ENCODE peak calls at places on chromosomes 6 and 20, in nine cellular contexts. E, B, D, P, Q, I, J, R and Y are unnamed samples.

GRCh38 chr20:51487525-51488279 is 54.8 kb downstream of the NFATC2 start:
- DNase-seq in E (no peak), P (no peak), B (peak), I (no peak), R (peak), D (peak), Q (no peak), J (peak), Y (no peak)

GRCh38 chr6:149906405-149906804 is 8.5 kb upstream of the RAET1E start:
- DNase-seq in R (no peak), Q (no peak), P (no peak), E (no peak), J (no peak), D (no peak), B (no peak), I (no peak), Y (no peak)

GRCh38 chr20:47785900-47786762 is 850 bp upstream of the SULF2 start:
- DNase-seq in D (peak), B (peak), P (peak), J (peak), E (peak), Q (peak), R (peak), I (peak), Y (peak)

GRCh38 chr6:137311940-137312339 is 92.8 kb upstream of the IFNGR1 start:
- DNase-seq in J (no peak), I (no peak), Q (no peak), D (no peak), E (no peak), B (no peak), R (no peak), P (no peak), Y (no peak)

GRCh38 chr20:57312138-57312537 is 17.5 kb upstream of the SPO11 start:
- DNase-seq in Q (no peak), B (no peak), P (no peak), D (no peak), R (no peak), J (no peak), E (no peak), I (no peak), Y (no peak)

GRCh38 chr20:50309764-50310672 is 119.4 kb downstream of the CEBPB start:
- DNase-seq in J (no peak), P (no peak), I (no peak), B (no peak), D (no peak), E (no peak), Q (no peak), R (no peak), Y (no peak)

GRCh38 chr6:106183430-106183829 is 97.3 kb downstream of the PRDM1 start:
- DNase-seq in Q (no peak), R (no peak), B (no peak), P (no peak), I (no peak), E (no peak), J (no peak), D (no peak), Y (no peak)

GRCh38 chr20:6164421-6165341 is 41.9 kb upstream of the FERMT1 start:
- DNase-seq in R (no peak), B (peak), E (no peak), P (peak), D (no peak), J (no peak), Q (no peak), I (no peak), Y (no peak)

GRCh38 chr20:50341880-50342637 is 151.4 kb downstream of the CEBPB start:
- DNase-seq in P (no peak), I (no peak), E (no peak), D (no peak), B (no peak), R (no peak), Q (no peak), J (no peak), Y (no peak)